ENCODE peak calls at places on chromosomes 3 and 15, in four cellular contexts. I, N, O and U are unnamed samples.
A peak's percentile ranks its signal among the peaks of the same experiment; 100 is the strongest.

GRCh38 chr15:77526582-77527163 is 106.0 kb downstream of the HMG20A start:
- DNase-seq in O (peak; percentile 44), I (no peak), N (no peak), U (no peak)

GRCh38 chr15:51878446-51879386 is 49.3 kb downstream of the TMOD3 start:
- DNase-seq in O (no peak), N (peak; percentile 64), I (no peak), U (no peak)

GRCh38 chr3:136750209-136750921 is 1.8 kb downstream of the STAG1 start:
- DNase-seq in I (no peak), N (peak; percentile 20), O (no peak), U (no peak)

GRCh38 chr3:112681822-112682325 is 40.9 kb upstream of the CCDC80 start:
- DNase-seq in N (peak; percentile 62), I (no peak), O (no peak), U (no peak)

GRCh38 chr15:48426941-48427340 is 95.7 kb downstream of the DUT start:
- DNase-seq in O (no peak), N (no peak), I (no peak), U (no peak)

GRCh38 chr3:104273046-104273649 is 1093.6 kb upstream of the ALCAM start:
- DNase-seq in I (no peak), O (no peak), N (peak; percentile 51), U (no peak)

GRCh38 chr15:74773731-74774252 is 8.1 kb upstream of the CSK start:
- DNase-seq in O (no peak), I (no peak), N (no peak), U (no peak)

GRCh38 chr15:69390575-69390974 is 23.6 kb upstream of the KIF23 start:
- DNase-seq in N (peak; percentile 82), I (no peak), O (no peak), U (no peak)

GRCh38 chr15:92502930-92503329 is 109.2 kb downstream of the ST8SIA2 start:
- DNase-seq in N (no peak), I (no peak), O (no peak), U (no peak)

GRCh38 chr15:69265347-69265955 is 33.3 kb upstream of the PAQR5 start:
- DNase-seq in N (peak; percentile 48), O (no peak), I (no peak), U (no peak)